ENCODE peak calls at places on chromosomes 6 and 20, in six cellular contexts. K, O, F, B, A and D are unnamed samples.

GRCh38 chr6:25302677-25303128 is 23.5 kb downstream of the CARMIL1 start:
- DNase-seq in B (no peak), K (peak; percentile 29), F (no peak), A (no peak), O (no peak), D (peak; percentile 62)

GRCh38 chr20:39706089-39706721 is 744.1 kb downstream of the DHX35 start:
- DNase-seq in F (no peak), K (peak; percentile 3), B (peak; percentile 67), O (peak; percentile 42), A (no peak), D (peak; percentile 33)

GRCh38 chr6:16802071-16802470 is 40.8 kb upstream of the ATXN1 start:
- DNase-seq in O (peak; percentile 88), B (peak; percentile 44), K (peak; percentile 17), F (no peak), A (no peak), D (peak; percentile 70)

GRCh38 chr6:90715093-90715655 is 128.3 kb upstream of the MAP3K7 start:
- DNase-seq in O (no peak), B (no peak), K (peak; percentile 33), A (no peak), F (no peak), D (no peak)

GRCh38 chr20:36331182-36331581 is 25.0 kb downstream of the DLGAP4 start:
- DNase-seq in A (no peak), B (no peak), O (no peak), F (peak; percentile 15), K (no peak), D (no peak)

GRCh38 chr6:12000174-12000573 is 11.9 kb upstream of the HIVEP1 start:
- DNase-seq in B (no peak), F (no peak), A (no peak), O (no peak), K (no peak), D (no peak)

GRCh38 chr6:37242429-37243052 is 15.0 kb upstream of the TBC1D22B start:
- DNase-seq in O (peak; percentile 88), B (peak; percentile 29), K (peak; percentile 99), A (peak; percentile 79), F (no peak), D (peak; percentile 99)

GRCh38 chr6:137160763-137161162 is 12.7 kb downstream of the IL22RA2 start:
- DNase-seq in B (no peak), A (no peak), O (no peak), F (no peak), K (peak; percentile 78), D (peak; percentile 30)

GRCh38 chr20:37417857-37418501 is 72.0 kb downstream of the SRC start:
- DNase-seq in B (no peak), F (no peak), O (no peak), A (no peak), K (peak; percentile 19), D (no peak)
- TF ChIP-seq CTCF in B (no peak), F (no peak), O (no peak), A (no peak), K (no peak), D (no peak)

GRCh38 chr6:163418273-163419029 is 3.9 kb downstream of the QKI start:
- DNase-seq in B (no peak), K (no peak), O (no peak), F (no peak), A (no peak), D (no peak)
- H3K4me3 ChIP-seq in B (peak overlapping the region; percentile 93), K (peak overlapping the region; percentile 23), O (peak overlapping the region; percentile 65), F (peak overlapping the region; percentile 93), A (peak overlapping the region; percentile 98), D (peak overlapping the region; percentile 9)

GRCh38 chr20:20237093-20237959 is 130.6 kb upstream of the INSM1 start:
- DNase-seq in A (no peak), O (no peak), F (peak; percentile 52), K (peak; percentile 54), B (peak; percentile 37), D (no peak)
- TF ChIP-seq CTCF in A (peak; percentile 78), O (peak; percentile 79), F (peak; percentile 79), K (peak; percentile 85), B (peak; percentile 71), D (peak; percentile 78)

GRCh38 chr6:159604443-159604956 is 88.5 kb downstream of the SOD2 start:
- DNase-seq in K (no peak), A (no peak), B (no peak), O (no peak), F (no peak), D (no peak)

GRCh38 chr6:159601211-159601610 is 91.8 kb downstream of the SOD2 start:
- DNase-seq in O (no peak), B (no peak), A (no peak), F (no peak), K (no peak), D (no peak)

GRCh38 chr6:159606786-159607185 is 86.3 kb downstream of the SOD2 start:
- DNase-seq in F (no peak), O (no peak), K (peak; percentile 26), A (no peak), B (no peak), D (peak; percentile 16)

GRCh38 chr6:159602370-159603185 is 90.5 kb downstream of the SOD2 start:
- DNase-seq in A (no peak), K (peak; percentile 73), B (no peak), O (no peak), F (no peak), D (peak; percentile 81)
- H3K4me3 ChIP-seq in A (no peak overlapping the region), K (peak overlapping the region; percentile 26), B (no peak overlapping the region), O (no peak overlapping the region), F (no peak overlapping the region), D (no peak overlapping the region)

DNA sequence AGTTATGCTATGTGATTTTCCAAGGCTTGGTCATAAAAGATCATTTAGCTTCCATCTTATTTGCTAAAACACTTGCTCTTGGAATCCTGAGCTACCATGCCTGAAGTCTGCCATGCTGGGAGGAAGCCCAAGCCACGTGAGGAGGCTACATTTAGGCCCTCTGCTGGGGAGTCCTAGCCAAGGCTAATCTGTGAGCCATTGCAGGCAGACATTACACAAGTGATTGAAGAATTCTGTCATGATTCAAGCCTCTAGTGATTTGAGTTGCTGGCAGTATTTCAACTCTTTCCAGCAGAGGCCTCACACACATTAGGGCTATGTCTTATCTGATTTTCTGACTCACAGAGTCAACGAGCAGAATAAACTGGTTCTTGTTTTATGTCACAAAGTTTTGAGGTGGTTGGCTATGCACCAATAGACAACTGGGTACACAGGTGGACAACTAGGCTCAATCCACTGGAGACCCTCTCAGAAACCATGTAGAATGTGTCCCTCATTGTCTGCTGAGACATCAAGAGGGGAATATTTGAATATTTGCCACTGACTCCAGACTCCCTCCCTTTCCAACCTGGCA is 227.2 kb upstream of the SULF2 start:
- DNase-seq in F (no peak), B (no peak), K (peak; percentile 91), A (no peak), O (no peak), D (peak; percentile 37)
- TF ChIP-seq CTCF in F (no peak), B (no peak), K (peak; percentile 68), A (no peak), O (no peak), D (no peak)

GRCh38 chr6:116461075-116461474 is at the start of gene CALHM6:
- DNase-seq in B (no peak), F (no peak), O (no peak), K (no peak), A (no peak), D (no peak)

GRCh38 chr6:116459927-116460326 is 1.2 kb upstream of the CALHM6 start:
- DNase-seq in F (no peak), O (no peak), K (no peak), A (no peak), B (no peak), D (no peak)

GRCh38 chr6:116465246-116465645 is 4.1 kb downstream of the CALHM6 start:
- DNase-seq in F (no peak), B (no peak), K (no peak), O (no peak), A (no peak), D (no peak)

GRCh38 chr6:116462516-116462915 is 1.3 kb downstream of the CALHM6 start:
- DNase-seq in F (no peak), O (no peak), B (no peak), A (no peak), K (no peak), D (no peak)

GRCh38 chr6:116461563-116462507 is 660 bp downstream of the CALHM6 start:
- DNase-seq in A (no peak), K (peak; percentile 64), B (peak; percentile 7), F (peak; percentile 79), O (peak; percentile 17), D (peak; percentile 46)
- H3K4me3 ChIP-seq in A (peak overlapping the region; percentile 21), K (peak overlapping the region; percentile 60), B (peak overlapping the region; percentile 58), F (peak overlapping the region; percentile 71), O (peak overlapping the region; percentile 37), D (peak overlapping the region; percentile 24)